ENCODE peak calls at places on chromosomes 2 and 18, in six cellular contexts. V, Z, G, D, N and E are unnamed samples. For H3K36me3, the result is how much of the 10 kb centered on the place peaks cover.

GRCh38 chr2:43198263-43198662 is 28.1 kb downstream of the ZFP36L2 start:
- DNase-seq in V (no peak), Z (no peak), G (no peak), D (no peak), N (no peak), E (no peak)

GRCh38 chr2:122203523-122203922 is 448.1 kb downstream of the TSN start:
- DNase-seq in V (no peak), Z (no peak), G (peak), D (no peak), N (no peak), E (no peak)

GRCh38 chr2:231677632-231678104 is 30.7 kb upstream of the PTMA start:
- DNase-seq in V (peak), Z (peak), G (peak), D (peak), N (no peak), E (peak)

GRCh38 chr18:55861266-55861665 is 273.3 kb upstream of the TCF4 start:
- DNase-seq in V (peak), Z (peak), G (peak), D (peak), N (no peak), E (peak)

GRCh38 chr2:135047295-135047694 is at the start of gene MAP3K19:
- DNase-seq in V (no peak), Z (no peak), G (no peak), D (peak), N (no peak), E (no peak)

GRCh38 chr2:204431529-204431928 is 113.7 kb upstream of the PARD3B start:
- DNase-seq in V (no peak), Z (no peak), G (no peak), D (no peak), N (no peak), E (no peak)

GRCh38 chr2:183495589-183496267 is 371.5 kb downstream of the NUP35 start:
- DNase-seq in V (peak), Z (no peak), G (no peak), D (no peak), N (no peak), E (no peak)

GRCh38 chr2:223944166-223944703 is 900 bp downstream of the WDFY1 start:
- DNase-seq in V (peak), Z (peak), G (no peak), D (peak), N (no peak), E (peak)

GRCh38 chr18:7824970-7825369 is 257.9 kb downstream of the PTPRM start:
- DNase-seq in V (no peak), Z (no peak), G (no peak), D (no peak), N (no peak), E (no peak)

GRCh38 chr2:232633413-232634318 is at the start of gene EFHD1:
- DNase-seq in V (peak), Z (peak), G (peak), D (peak), N (no peak), E (peak)

GRCh38 chr2:19029655-19030054 is 328.8 kb downstream of the OSR1 start:
- DNase-seq in V (no peak), Z (no peak), G (no peak), D (no peak), N (no peak), E (no peak)

GRCh38 chr2:131056204-131056975 is 36.9 kb downstream of the FAM168B start:
- DNase-seq in V (no peak), Z (no peak), G (no peak), D (no peak), N (no peak), E (no peak)

GRCh38 chr2:23567382-23567781 is 182.4 kb downstream of the KLHL29 start:
- DNase-seq in V (no peak), Z (no peak), G (no peak), D (no peak), N (no peak), E (no peak)

GRCh38 chr18:28112056-28112470 is 64.9 kb downstream of the CDH2 start:
- DNase-seq in V (peak), Z (peak), G (peak), D (peak), N (no peak), E (no peak)

GRCh38 chr2:174224665-174225288 is 23.6 kb downstream of the OLA1 start:
- DNase-seq in V (no peak), Z (no peak), G (no peak), D (no peak), N (no peak), E (no peak)

GRCh38 chr2:222982010-222982908 is 69.7 kb upstream of the KCNE4 start:
- DNase-seq in V (peak), Z (peak), G (peak), D (peak), N (no peak), E (peak)

GRCh38 chr2:217394510-217395351 is 534.9 kb upstream of the TNP1 start:
- DNase-seq in V (no peak), Z (no peak), G (peak), D (peak), N (no peak), E (no peak)

GRCh38 chr2:148557844-148558436 is 86.6 kb upstream of the EPC2 start:
- DNase-seq in V (no peak), Z (no peak), G (no peak), D (peak), N (no peak), E (no peak)

GRCh38 chr18:59379772-59380530 is 20.9 kb upstream of the LMAN1 start:
- DNase-seq in V (no peak), Z (no peak), G (peak), D (no peak), N (no peak), E (no peak)
- H2AK5ac ChIP-seq in V (no peak), Z (no peak), G (no peak), D (no peak), N (no peak), E (no peak)

DNA sequence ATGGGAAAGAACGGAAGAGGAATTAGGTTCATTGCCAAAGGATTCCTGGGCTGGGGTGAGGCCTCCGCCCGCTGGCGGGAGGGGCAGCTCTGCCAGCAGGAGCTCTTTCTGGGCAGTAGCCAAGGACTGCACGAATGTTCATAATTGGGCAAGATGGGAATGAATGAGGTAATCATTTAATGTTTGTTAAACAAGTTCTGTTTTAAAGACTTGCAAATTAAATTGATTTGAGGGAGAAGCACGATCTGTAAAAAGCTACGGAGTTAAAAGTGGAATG is 254.0 kb downstream of the AGAP1 start:
- DNase-seq in V (no peak), Z (no peak), G (no peak), D (no peak), N (no peak), E (no peak)
- H3K36me3 ChIP-seq in V (under half), Z (under half), G (under half), D (under half), N (under half), E (half or more)

GRCh38 chr2:112251211-112251721 is 3.6 kb downstream of the ZC3H8 start:
- DNase-seq in V (no peak), Z (no peak), G (peak), D (no peak), N (no peak), E (no peak)
- H3K23ac ChIP-seq in V (no peak), Z (no peak), G (no peak), D (peak), N (no peak), E (no peak)

DNA sequence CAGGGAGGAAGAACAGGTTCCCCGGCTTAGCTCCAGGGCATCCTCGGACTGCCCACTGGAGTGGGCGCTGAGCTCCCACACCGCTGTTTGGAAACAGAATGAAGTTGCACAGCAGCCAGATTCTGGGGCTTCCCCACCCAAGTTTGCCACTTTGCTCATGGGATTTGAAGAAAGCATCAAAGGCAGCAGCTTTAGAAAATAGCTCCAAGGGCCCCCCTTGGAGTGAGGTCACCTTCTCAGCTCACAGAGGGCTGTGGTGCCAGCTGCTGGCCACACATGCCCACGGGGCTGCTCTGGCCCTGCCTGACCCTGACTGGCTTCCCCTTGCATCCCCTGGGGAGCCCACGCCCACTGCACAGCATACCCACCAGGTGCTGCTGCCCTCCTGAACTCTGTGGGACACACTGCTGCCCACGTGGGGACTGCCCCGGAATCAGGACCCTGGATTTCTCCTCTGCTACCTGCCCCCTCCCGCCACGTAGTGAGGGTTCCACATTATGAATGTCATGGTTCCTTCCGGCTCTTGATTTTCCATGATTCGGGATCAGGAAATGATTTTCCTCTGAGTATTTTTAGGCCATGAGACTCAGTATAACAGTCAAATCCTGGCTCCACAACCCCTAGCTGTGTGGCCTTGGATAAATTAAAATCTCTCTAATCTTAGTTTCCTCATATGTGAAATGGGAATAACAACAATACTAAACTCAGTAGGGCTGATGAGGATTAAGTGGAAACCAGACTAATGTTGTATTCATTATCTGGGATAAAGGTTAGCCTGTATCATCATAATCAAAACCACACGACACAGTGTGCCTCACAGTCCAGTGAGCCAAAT is 70.2 kb downstream of the TGOLN2 start:
- DNase-seq in V (no peak), Z (no peak), G (peak), D (peak), N (no peak), E (no peak)
- H2AK5ac ChIP-seq in V (peak), Z (peak), G (peak), D (peak), N (peak), E (peak)

DNA sequence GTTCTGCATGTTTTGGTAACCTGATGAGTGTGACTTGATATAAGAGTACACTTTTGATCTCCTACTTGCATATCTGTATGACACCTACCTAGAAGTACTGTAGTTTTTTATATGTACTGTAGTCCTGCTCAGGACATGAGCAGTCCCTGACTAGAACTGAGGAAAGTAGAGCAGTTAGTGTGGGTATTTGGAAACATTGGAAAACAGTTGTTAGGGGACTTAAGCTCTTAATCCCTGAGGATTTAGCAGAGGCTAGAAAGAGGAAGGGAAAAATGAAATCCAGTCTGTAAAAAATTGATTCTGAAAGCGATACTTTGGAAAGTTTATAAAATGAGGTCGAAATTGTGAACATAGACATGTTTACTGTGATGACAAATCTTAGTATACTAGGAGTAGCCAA is 125.6 kb downstream of the NCOA1 start:
- DNase-seq in V (no peak), Z (peak), G (no peak), D (no peak), N (no peak), E (no peak)
- H3K36me3 ChIP-seq in V (under half), Z (under half), G (under half), D (under half), N (under half), E (under half)

GRCh38 chr18:58320907-58321561 is 277.0 kb downstream of the NEDD4L start:
- DNase-seq in V (no peak), Z (no peak), G (no peak), D (no peak), N (no peak), E (no peak)

GRCh38 chr18:58321986-58322385 is 278.0 kb downstream of the NEDD4L start:
- DNase-seq in V (peak), Z (peak), G (peak), D (peak), N (no peak), E (no peak)

GRCh38 chr18:58316943-58317342 is 272.9 kb downstream of the NEDD4L start:
- DNase-seq in V (peak), Z (peak), G (no peak), D (no peak), N (no peak), E (no peak)

GRCh38 chr18:58316400-58316942 is 272.4 kb downstream of the NEDD4L start:
- DNase-seq in V (peak), Z (no peak), G (no peak), D (no peak), N (no peak), E (no peak)

DNA sequence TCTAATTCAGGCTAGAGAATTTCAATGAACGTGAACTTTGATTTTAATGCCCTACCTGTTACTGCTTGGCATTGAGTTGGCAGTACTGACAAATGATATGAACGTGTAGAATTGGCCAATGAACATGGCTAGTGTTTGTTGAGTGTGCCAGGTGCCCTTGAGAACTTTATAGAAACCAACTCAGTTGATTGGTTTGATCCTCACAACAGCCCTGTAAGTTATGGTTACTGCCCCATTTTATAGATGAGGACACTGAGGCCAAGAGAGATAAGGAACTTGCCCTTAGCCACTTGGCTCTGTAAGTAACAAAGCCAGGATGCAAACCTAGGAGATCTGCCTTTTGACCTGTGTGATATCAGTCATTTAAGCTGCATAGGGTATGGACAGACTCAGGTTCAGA is 275.7 kb downstream of the NEDD4L start:
- DNase-seq in V (no peak), Z (no peak), G (no peak), D (no peak), N (no peak), E (no peak)
- H3K23ac ChIP-seq in V (no peak), Z (no peak), G (no peak), D (no peak), N (no peak), E (no peak)

DNA sequence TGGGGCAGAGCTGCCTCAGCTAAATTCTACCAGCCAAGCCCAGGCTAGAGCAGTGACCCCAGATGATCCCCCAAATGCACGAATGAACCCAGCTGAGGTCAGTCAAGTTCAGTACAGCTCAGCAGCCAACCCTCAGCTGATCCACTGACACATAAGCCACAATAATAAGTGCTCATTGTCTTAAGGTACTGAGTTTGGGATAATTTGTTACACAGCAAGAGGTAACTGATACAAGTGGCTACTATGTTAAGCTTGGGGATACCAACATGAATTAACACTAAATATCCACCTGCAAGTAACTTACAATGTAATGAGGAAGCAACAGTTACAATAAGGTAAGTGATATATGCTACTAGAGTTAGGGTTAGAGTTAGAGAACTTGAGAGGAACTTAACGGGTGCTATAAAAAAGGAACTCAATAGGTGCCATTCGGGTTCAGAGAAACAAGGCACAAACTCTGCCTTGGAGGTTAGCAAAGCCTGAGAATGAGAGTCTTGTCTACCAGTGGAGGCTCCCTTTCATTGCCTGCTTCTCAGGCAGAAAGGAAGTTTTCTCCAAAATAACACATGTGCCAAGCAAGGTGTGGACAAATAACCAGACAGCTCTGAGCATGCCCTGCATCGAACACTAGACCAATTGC is 189.4 kb downstream of the ARL4C start:
- DNase-seq in V (no peak), Z (no peak), G (no peak), D (no peak), N (no peak), E (no peak)
- H2AK5ac ChIP-seq in V (no peak), Z (peak), G (peak), D (no peak), N (no peak), E (no peak)

GRCh38 chr2:237097911-237098702 is 12.4 kb downstream of the COPS8 start:
- DNase-seq in V (no peak), Z (peak), G (peak), D (no peak), N (no peak), E (no peak)
- H3K36me3 ChIP-seq in V (under half), Z (under half), G (under half), D (under half), N (under half), E (under half)

GRCh38 chr2:26471766-26472706 is 5.9 kb downstream of the OTOF start:
- DNase-seq in V (peak), Z (no peak), G (no peak), D (peak), N (no peak), E (no peak)
- H3K23ac ChIP-seq in V (no peak), Z (no peak), G (no peak), D (peak), N (no peak), E (peak)

GRCh38 chr2:64972856-64973255 is 16.3 kb upstream of the SLC1A4 start:
- DNase-seq in V (no peak), Z (peak), G (peak), D (no peak), N (no peak), E (no peak)
- H2AK5ac ChIP-seq in V (no peak), Z (no peak), G (peak), D (no peak), N (no peak), E (no peak)